ENCODE peak calls at places on chromosomes 1 and 21, in nine cellular contexts. I is aorta; L is CD8-positive, alpha-beta T cell; H is MM.1S; A is left ventricle myocardium inferior; W is gastrocnemius medialis; F is heart right ventricle; Q is A549; X is AG04450. Y is an unnamed sample.

GRCh38 chr1:59107516-59107915 is 189.4 kb upstream of the FGGY start:
- DNase-seq in W (peak), I (peak), L (no peak), X (no peak), A (peak), Q (no peak), F (peak), H (no peak), Y (no peak)

GRCh38 chr1:212012034-212012740 is 23.2 kb downstream of the INTS7 start:
- DNase-seq in W (peak), A (peak), H (peak), I (peak), Q (peak), X (no peak), F (peak), L (peak), Y (peak)

GRCh38 chr1:42966688-42967609 is 8.3 kb upstream of the SLC2A1 start:
- DNase-seq in L (no peak), Q (peak), W (no peak), I (peak), H (peak), X (peak), F (no peak), A (no peak), Y (no peak)

GRCh38 chr1:7860130-7860529 is 7.3 kb upstream of the UTS2 start:
- DNase-seq in A (no peak), L (no peak), W (no peak), Q (no peak), I (no peak), H (no peak), X (no peak), F (no peak), Y (no peak)

GRCh38 chr1:2832506-2833453 is 31.3 kb upstream of the TTC34 start:
- DNase-seq in W (no peak), F (no peak), L (no peak), A (no peak), Q (no peak), H (no peak), I (peak), X (no peak), Y (no peak)

GRCh38 chr1:98749152-98749756 is 87.7 kb downstream of the SNX7 start:
- DNase-seq in I (no peak), H (peak), W (no peak), X (no peak), A (no peak), L (no peak), Q (no peak), F (no peak), Y (no peak)

GRCh38 chr1:205240569-205240968 is 12.8 kb downstream of the TMCC2 start:
- DNase-seq in H (no peak), A (no peak), I (no peak), Q (no peak), L (no peak), F (no peak), W (no peak), X (no peak), Y (no peak)

GRCh38 chr1:230857077-230857476 is 11.2 kb downstream of the C1orf198 start:
- DNase-seq in F (no peak), L (no peak), Q (no peak), I (peak), A (no peak), X (no peak), H (no peak), W (no peak), Y (no peak)

GRCh38 chr1:161505892-161506173 is 576 bp downstream of the FCGR2A start:
- DNase-seq in W (no peak), X (no peak), Q (no peak), L (no peak), H (no peak), I (no peak), A (no peak), F (no peak), Y (no peak)

GRCh38 chr1:2108213-2108876 is 58.1 kb downstream of the PRKCZ start:
- DNase-seq in Q (peak), A (no peak), H (no peak), X (peak), F (no peak), W (no peak), L (no peak), I (peak), Y (no peak)

GRCh38 chr1:82934069-82934468 is 1064.9 kb downstream of the TTLL7 start:
- DNase-seq in F (peak), A (no peak), Q (no peak), X (no peak), I (peak), L (no peak), H (no peak), W (peak), Y (no peak)

GRCh38 chr1:20143318-20143717 is 4.2 kb downstream of the PLA2G2F start:
- DNase-seq in A (no peak), W (no peak), Q (no peak), F (no peak), X (no peak), I (no peak), H (no peak), L (no peak), Y (no peak)

GRCh38 chr1:59707216-59707615 is 107.5 kb upstream of the HOOK1 start:
- DNase-seq in X (peak), A (peak), I (peak), H (no peak), Q (peak), W (peak), L (no peak), F (peak), Y (no peak)

GRCh38 chr1:98197356-98197755 is 276.5 kb upstream of the DPYD start:
- DNase-seq in Q (no peak), W (no peak), H (no peak), X (no peak), I (no peak), L (no peak), F (no peak), A (no peak), Y (no peak)

GRCh38 chr1:1597275-1597930 is 2.5 kb downstream of the FNDC10 start:
- DNase-seq in L (no peak), F (no peak), Q (peak), A (no peak), X (no peak), H (no peak), W (no peak), I (no peak), Y (no peak)

GRCh38 chr1:213669964-213670691 is 317.6 kb upstream of the PROX1 start:
- DNase-seq in L (peak), A (no peak), X (no peak), W (no peak), Q (no peak), I (no peak), F (no peak), H (peak), Y (peak)

GRCh38 chr1:51990478-51990965 is at the start of gene RAB3B:
- DNase-seq in W (peak), I (peak), Q (peak), X (peak), F (peak), L (peak), H (peak), A (peak), Y (peak)

GRCh38 chr1:247332901-247333361 is 1.3 kb upstream of the ZNF496 start:
- DNase-seq in F (no peak), A (no peak), W (peak), H (no peak), X (no peak), I (peak), Q (no peak), L (no peak), Y (no peak)

GRCh38 chr1:166811691-166812090 is 27.6 kb upstream of the POGK start:
- DNase-seq in H (no peak), L (no peak), F (no peak), W (no peak), Q (no peak), I (no peak), X (no peak), A (no peak), Y (no peak)

GRCh38 chr1:11862890-11863289 is 4.1 kb upstream of the NPPB start:
- DNase-seq in X (no peak), I (no peak), L (no peak), F (no peak), W (no peak), H (no peak), A (no peak), Q (no peak), Y (no peak)

GRCh38 chr1:23436520-23437354 is 12.2 kb upstream of the TCEA3 start:
- DNase-seq in L (no peak), I (no peak), H (peak), Q (no peak), W (no peak), X (no peak), F (no peak), A (no peak), Y (peak)

GRCh38 chr1:158199840-158200239 is 19.1 kb downstream of the CD1D start:
- DNase-seq in W (no peak), I (no peak), F (no peak), A (no peak), Q (no peak), H (no peak), X (no peak), L (no peak), Y (no peak)

GRCh38 chr1:234884701-234885100 is 243.9 kb downstream of the TOMM20 start:
- DNase-seq in A (no peak), X (no peak), F (no peak), L (no peak), Q (no peak), W (no peak), I (no peak), H (no peak), Y (no peak)

GRCh38 chr1:234885601-234886000 is 243.0 kb downstream of the TOMM20 start:
- DNase-seq in Q (no peak), F (no peak), I (no peak), H (no peak), A (peak), X (no peak), W (peak), L (no peak), Y (no peak)

GRCh38 chr1:234889643-234890042 is 239.0 kb downstream of the TOMM20 start:
- DNase-seq in X (no peak), Q (no peak), H (no peak), F (no peak), I (no peak), L (no peak), A (no peak), W (no peak), Y (no peak)

GRCh38 chr1:234886081-234886874 is 242.4 kb downstream of the TOMM20 start:
- DNase-seq in I (no peak), Q (no peak), L (no peak), A (no peak), H (no peak), W (peak), X (no peak), F (no peak), Y (no peak)

GRCh38 chr1:234887026-234887910 is 241.4 kb downstream of the TOMM20 start:
- DNase-seq in A (peak), F (peak), Q (no peak), L (no peak), I (no peak), X (no peak), W (peak), H (no peak), Y (no peak)
- H3K27ac ChIP-seq in A (peak), F (peak), Q (peak), L (no peak), I (peak), X (no peak), W (peak), H (no peak), Y (no peak)

DNA sequence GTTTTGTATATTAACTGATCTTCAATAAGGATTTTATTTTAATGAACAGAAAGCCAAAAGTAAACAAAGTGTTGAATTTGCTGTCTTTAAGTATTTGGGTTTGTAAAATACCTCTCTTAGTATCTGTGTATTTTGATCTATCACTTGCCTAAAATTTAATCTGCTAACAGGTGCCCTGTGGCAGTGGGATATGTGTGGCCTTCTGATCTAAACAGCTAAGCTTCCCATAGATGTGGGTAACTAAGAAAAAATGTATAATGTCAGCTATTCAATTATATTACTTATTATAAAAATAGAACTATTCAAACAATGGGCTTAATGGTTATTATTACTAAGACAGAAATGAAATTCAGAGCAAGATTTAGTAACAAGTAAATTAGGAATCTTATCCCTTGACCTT is 15.2 kb downstream of the LRRC39 start:
- DNase-seq in F (no peak), L (no peak), X (no peak), A (no peak), Q (no peak), I (no peak), H (no peak), W (no peak), Y (no peak)
- H3K27ac ChIP-seq in F (no peak), L (no peak), X (no peak), A (no peak), Q (no peak), I (no peak), H (no peak), W (peak), Y (no peak)

DNA sequence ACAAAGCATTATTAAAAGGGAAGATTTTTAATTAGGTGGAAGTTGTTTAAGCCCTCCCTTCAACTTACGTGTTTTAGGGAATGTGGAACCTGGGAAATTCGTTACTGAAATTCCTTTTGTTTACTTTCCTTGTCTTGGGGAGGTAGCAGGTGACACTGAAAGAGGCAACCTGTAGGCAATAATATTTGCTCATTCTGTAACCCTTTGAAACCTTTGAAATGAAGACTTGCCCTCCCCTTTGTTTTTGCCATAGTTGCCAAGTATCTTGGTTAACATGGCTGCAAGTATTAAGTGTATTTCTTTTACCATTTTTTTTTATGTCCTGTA is 1.7 kb downstream of the MRPS6 start:
- DNase-seq in H (no peak), W (no peak), X (no peak), I (no peak), A (no peak), Q (no peak), L (no peak), F (no peak), Y (no peak)
- H3K27ac ChIP-seq in H (no peak), W (no peak), X (no peak), I (no peak), A (no peak), Q (no peak), L (peak), F (no peak), Y (no peak)

GRCh38 chr1:221991221-221991620 is 249.3 kb upstream of the DUSP10 start:
- DNase-seq in Q (no peak), I (no peak), X (no peak), A (no peak), H (no peak), F (no peak), L (no peak), W (no peak), Y (no peak)

GRCh38 chr1:221992427-221992826 is 250.5 kb upstream of the DUSP10 start:
- DNase-seq in A (no peak), W (no peak), X (no peak), H (no peak), L (no peak), F (no peak), Q (no peak), I (no peak), Y (no peak)

GRCh38 chr1:221988829-221989228 is 246.9 kb upstream of the DUSP10 start:
- DNase-seq in W (no peak), H (no peak), X (no peak), Q (no peak), F (no peak), A (no peak), I (no peak), L (no peak), Y (no peak)

GRCh38 chr1:221989741-221990140 is 247.9 kb upstream of the DUSP10 start:
- DNase-seq in L (no peak), H (no peak), W (no peak), Q (no peak), X (no peak), I (no peak), F (no peak), A (no peak), Y (no peak)

GRCh38 chr1:221987860-221988520 is 246.1 kb upstream of the DUSP10 start:
- DNase-seq in L (no peak), Q (peak), H (no peak), I (no peak), A (no peak), W (no peak), F (no peak), X (peak), Y (no peak)
- H3K27ac ChIP-seq in L (no peak), Q (no peak), H (no peak), I (no peak), A (no peak), W (no peak), F (no peak), X (peak), Y (no peak)

Y was measured in CD4-positive, alpha-beta T cell.